ENCODE peak calls at places on chromosomes 12 and 14, in nine cellular contexts. P is stomach, S is fibroblast of the aortic adventitia, B is A673, T is coronary artery, H is adipocyte, V is BE2C, Y is left ventricle myocardium inferior, A is GM23338. X is an unnamed sample.

GRCh38 chr12:101552277-101552676 is 42.5 kb upstream of the MYBPC1 start:
- DNase-seq in B (peak), P (no peak), Y (no peak), H (peak), A (no peak), V (no peak), S (peak), T (peak), X (no peak)

GRCh38 chr14:103543721-103544626 is 15.0 kb downstream of the TRMT61A start:
- DNase-seq in B (peak), A (peak), T (no peak), V (peak), S (no peak), H (no peak), Y (peak), P (no peak), X (no peak)

GRCh38 chr12:120265203-120265482 is 387 bp downstream of the PXN start:
- DNase-seq in T (no peak), V (no peak), A (no peak), B (no peak), Y (no peak), H (no peak), S (no peak), P (no peak), X (no peak)

GRCh38 chr12:110039085-110039807 is 9.1 kb downstream of the C12orf76 start:
- DNase-seq in T (no peak), S (peak), Y (no peak), P (peak), H (peak), V (no peak), B (peak), A (peak), X (peak)

GRCh38 chr12:50282581-50283229 is 615 bp downstream of the LIMA1 start:
- DNase-seq in Y (no peak), H (peak), A (no peak), V (no peak), B (no peak), S (peak), P (no peak), T (no peak), X (no peak)

GRCh38 chr12:115023279-115023678 is 339.3 kb upstream of the TBX3 start:
- DNase-seq in Y (peak), S (peak), B (no peak), T (no peak), P (no peak), V (no peak), A (no peak), H (peak), X (no peak)

GRCh38 chr12:96989916-96990315 is 82.9 kb downstream of the NEDD1 start:
- DNase-seq in Y (no peak), A (peak), S (no peak), H (no peak), T (no peak), V (no peak), B (peak), P (no peak), X (peak)

GRCh38 chr12:67279637-67280036 is 10.5 kb downstream of the CAND1 start:
- DNase-seq in P (no peak), B (no peak), A (no peak), V (no peak), T (no peak), Y (no peak), S (no peak), H (no peak), X (no peak)

GRCh38 chr12:92124708-92125067 is 21.0 kb downstream of the BTG1 start:
- DNase-seq in Y (no peak), A (no peak), H (no peak), B (no peak), T (no peak), V (no peak), P (no peak), S (no peak), X (no peak)

GRCh38 chr12:120584343-120585149 is 3.3 kb upstream of the POP5 start:
- DNase-seq in T (no peak), H (peak), P (peak), B (peak), Y (peak), A (peak), V (peak), S (peak), X (no peak)

GRCh38 chr12:57519758-57520007 is 631 bp downstream of the DDIT3 start:
- DNase-seq in Y (no peak), H (no peak), S (no peak), T (no peak), A (no peak), V (no peak), P (no peak), B (no peak), X (no peak)

GRCh38 chr12:76018111-76018510 is 13.5 kb downstream of the PHLDA1 start:
- DNase-seq in Y (peak), H (no peak), T (no peak), S (peak), P (no peak), A (peak), V (no peak), B (peak), X (no peak)

GRCh38 chr12:45122776-45123380 is 72.0 kb upstream of the DBX2 start:
- DNase-seq in H (peak), V (peak), S (peak), P (no peak), T (no peak), Y (no peak), A (peak), B (peak), X (peak)

GRCh38 chr12:59651230-59651920 is 55.5 kb downstream of the SLC16A7 start:
- DNase-seq in A (no peak), H (peak), T (no peak), P (no peak), V (no peak), B (no peak), S (peak), Y (no peak), X (no peak)

GRCh38 chr14:56809262-56810215 is 740 bp downstream of the OTX2 start:
- DNase-seq in P (no peak), Y (no peak), H (no peak), V (no peak), T (no peak), B (peak), S (no peak), A (peak), X (no peak)

GRCh38 chr12:79252358-79253075 is 387.9 kb downstream of the SYT1 start:
- DNase-seq in H (no peak), P (no peak), Y (no peak), B (no peak), T (no peak), V (no peak), A (no peak), S (peak), X (no peak)

GRCh38 chr12:2539938-2540337 is 254.8 kb upstream of the FKBP4 start:
- DNase-seq in H (no peak), V (no peak), B (no peak), A (no peak), S (no peak), T (no peak), Y (peak), P (no peak), X (no peak)

GRCh38 chr12:34343345-34343744 is 321.0 kb downstream of the ALG10 start:
- DNase-seq in T (no peak), P (no peak), H (no peak), V (no peak), Y (no peak), B (no peak), S (no peak), A (no peak), X (no peak)

GRCh38 chr12:92942905-92943304 is 13.8 kb upstream of the EEA1 start:
- DNase-seq in T (no peak), H (peak), P (no peak), V (no peak), A (no peak), B (peak), Y (no peak), S (peak), X (no peak)

GRCh38 chr14:96042218-96042930 is 3.2 kb downstream of the C14orf132 start:
- DNase-seq in H (peak), T (no peak), P (no peak), A (no peak), V (peak), Y (no peak), S (peak), B (no peak), X (no peak)

GRCh38 chr12:29552994-29553748 is 55.7 kb upstream of the OVCH1 start:
- DNase-seq in P (no peak), S (no peak), B (no peak), T (no peak), H (no peak), V (no peak), Y (no peak), A (no peak), X (no peak)

GRCh38 chr12:6829532-6830220 is 1.5 kb downstream of the P3H3 start:
- DNase-seq in S (no peak), A (no peak), Y (no peak), B (peak), P (no peak), T (no peak), V (peak), H (peak), X (no peak)

GRCh38 chr14:92040431-92041040 is 677 bp upstream of the TRIP11 start:
- DNase-seq in A (peak), S (peak), H (peak), T (no peak), P (peak), V (no peak), B (peak), Y (no peak), X (peak)

GRCh38 chr12:82527165-82527780 is 159.4 kb upstream of the TMTC2 start:
- DNase-seq in T (no peak), S (peak), H (peak), Y (no peak), B (peak), A (peak), V (peak), P (no peak), X (peak)

GRCh38 chr14:79605863-79606262 is 605.4 kb downstream of the DIO2 start:
- DNase-seq in B (peak), Y (no peak), V (no peak), P (no peak), A (no peak), H (no peak), S (no peak), T (no peak), X (no peak)

GRCh38 chr12:132620113-132620892 is 1.7 kb downstream of the P2RX2 start:
- DNase-seq in S (no peak), H (no peak), T (peak), V (peak), B (no peak), Y (no peak), A (no peak), P (no peak), X (no peak)

GRCh38 chr12:132619301-132620112 is 931 bp downstream of the P2RX2 start:
- DNase-seq in H (no peak), P (no peak), A (peak), S (no peak), B (no peak), V (peak), Y (no peak), T (peak), X (no peak)

GRCh38 chr12:132617135-132617701 is 1.4 kb upstream of the P2RX2 start:
- DNase-seq in A (no peak), V (no peak), Y (no peak), H (no peak), S (no peak), T (no peak), B (no peak), P (no peak), X (no peak)

GRCh38 chr12:132617822-132618682 is 524 bp upstream of the P2RX2 start:
- DNase-seq in A (peak), S (no peak), P (no peak), T (peak), H (peak), B (no peak), Y (no peak), V (peak), X (no peak)

GRCh38 chr12:132618683-132619043 is at the start of gene P2RX2:
- DNase-seq in T (peak), A (peak), H (no peak), V (peak), Y (no peak), P (no peak), B (no peak), S (no peak), X (no peak)
- H3K4me3 ChIP-seq in T (peak), A (peak), H (no peak), V (no peak), Y (peak), P (peak), B (peak), S (no peak), X (peak)

DNA sequence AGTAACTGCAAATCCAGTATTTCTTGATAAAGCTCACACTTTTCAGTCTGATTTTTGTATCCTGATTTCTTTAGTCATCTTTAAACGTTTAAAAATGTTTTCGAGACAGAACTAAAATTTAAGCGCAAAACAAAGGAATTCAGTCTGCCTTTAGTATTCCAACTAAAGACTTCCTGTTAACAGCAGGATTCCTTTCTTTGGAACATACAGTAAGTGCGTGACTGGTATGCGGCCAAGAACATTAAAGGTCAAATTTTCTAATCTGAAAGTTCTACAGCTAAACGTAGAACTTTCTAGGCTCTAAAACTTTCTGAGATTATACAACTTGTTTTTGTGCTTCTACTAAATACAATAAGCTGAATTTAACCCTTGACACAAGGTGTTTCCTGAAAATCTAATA is 9.9 kb downstream of the SAV1 start:
- DNase-seq in S (peak), B (peak), Y (no peak), V (no peak), P (peak), T (no peak), H (peak), A (peak), X (no peak)
- H3K4me3 ChIP-seq in S (peak), B (peak), Y (peak), V (no peak), P (no peak), T (peak), H (peak), A (peak), X (peak)

GRCh38 chr12:77893918-77894317 is 63.2 kb downstream of the NAV3 start:
- DNase-seq in V (no peak), Y (no peak), H (no peak), S (peak), A (peak), B (no peak), T (no peak), P (peak), X (peak)
- H3K4me3 ChIP-seq in V (no peak), Y (no peak), H (no peak), S (no peak), A (no peak), B (no peak), T (no peak), P (no peak), X (no peak)

GRCh38 chr12:31588976-31589375 is 2.0 kb downstream of the DENND5B start:
- DNase-seq in B (no peak), S (peak), T (no peak), V (no peak), P (no peak), A (no peak), H (peak), Y (no peak), X (no peak)
- H3K4me3 ChIP-seq in B (peak), S (peak), T (peak), V (peak), P (peak), A (peak), H (peak), Y (peak), X (peak)

GRCh38 chr12:54021006-54021405 is 7.2 kb upstream of the HOXC6 start:
- DNase-seq in H (no peak), V (no peak), B (no peak), T (no peak), P (no peak), A (no peak), S (no peak), Y (no peak), X (no peak)
- H3K4me3 ChIP-seq in H (peak), V (peak), B (peak), T (no peak), P (no peak), A (no peak), S (no peak), Y (no peak), X (peak)

DNA sequence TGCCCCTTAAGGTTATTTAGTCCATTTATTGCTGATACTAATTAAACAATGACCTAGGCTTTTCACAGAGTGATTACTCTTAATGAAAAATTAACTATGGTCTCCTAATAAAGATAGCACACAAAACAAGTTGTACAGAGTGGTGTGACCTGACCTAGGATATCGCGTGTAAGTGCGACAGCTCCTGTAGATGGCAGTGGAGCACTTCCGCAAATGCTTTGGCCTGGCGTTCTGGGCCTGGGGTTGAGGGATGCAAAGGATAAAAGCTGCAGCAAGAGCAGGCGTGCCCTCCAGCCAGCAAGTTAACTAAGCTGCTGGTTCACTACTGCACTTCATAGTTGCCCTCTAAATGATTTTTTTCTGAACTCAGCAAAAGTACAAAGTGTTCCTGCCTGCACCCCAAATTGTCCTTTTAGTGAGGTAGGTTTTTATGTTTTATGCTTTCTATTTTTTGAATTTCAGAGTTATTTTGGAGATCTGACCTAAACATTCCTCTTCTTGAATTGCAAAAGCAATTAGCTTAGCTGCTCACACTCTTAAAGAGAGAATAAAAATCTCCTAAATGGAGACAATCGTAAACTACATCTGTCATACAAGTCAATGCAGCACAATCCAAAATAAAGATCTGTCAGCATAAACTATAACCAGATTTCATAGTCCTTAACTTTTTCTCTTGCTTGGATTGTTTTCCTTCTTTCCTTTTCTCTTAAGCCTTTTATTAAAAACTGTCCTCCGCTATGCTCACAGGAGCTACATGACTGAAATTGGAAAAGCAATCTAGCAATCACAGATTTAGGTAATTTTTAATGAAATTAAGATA is 379.6 kb downstream of the LRIG3 start:
- DNase-seq in T (peak), Y (peak), V (peak), H (peak), B (peak), P (peak), A (peak), S (peak), X (peak)
- H3K4me3 ChIP-seq in T (no peak), Y (no peak), V (no peak), H (peak), B (no peak), P (no peak), A (no peak), S (no peak), X (no peak)

GRCh38 chr12:116160883-116161458 is 116.5 kb downstream of the MED13L start:
- DNase-seq in T (no peak), V (no peak), S (no peak), B (no peak), H (no peak), Y (no peak), A (no peak), P (no peak), X (no peak)

GRCh38 chr12:116159593-116159992 is 117.9 kb downstream of the MED13L start:
- DNase-seq in H (no peak), S (no peak), V (no peak), A (no peak), Y (no peak), P (no peak), B (no peak), T (no peak), X (no peak)

GRCh38 chr12:116162071-116162470 is 115.4 kb downstream of the MED13L start:
- DNase-seq in H (no peak), T (no peak), S (no peak), V (no peak), B (no peak), A (peak), Y (no peak), P (no peak), X (no peak)

GRCh38 chr12:116160196-116160595 is 117.3 kb downstream of the MED13L start:
- DNase-seq in V (no peak), P (no peak), T (no peak), H (peak), B (no peak), A (no peak), Y (no peak), S (no peak), X (peak)

GRCh38 chr12:116161588-116161987 is 115.9 kb downstream of the MED13L start:
- DNase-seq in B (no peak), H (no peak), P (no peak), V (no peak), S (peak), A (no peak), Y (no peak), T (no peak), X (peak)
- H3K4me3 ChIP-seq in B (no peak), H (peak), P (no peak), V (no peak), S (no peak), A (no peak), Y (no peak), T (no peak), X (no peak)

GRCh38 chr14:77459072-77459723 is 1.3 kb downstream of the AHSA1 start:
- DNase-seq in B (peak), T (no peak), Y (no peak), V (peak), H (peak), A (peak), P (peak), S (peak), X (peak)

GRCh38 chr14:77457115-77457521 is 283 bp downstream of the VIPAS39 start:
- DNase-seq in S (no peak), B (no peak), A (no peak), T (no peak), P (no peak), V (no peak), Y (no peak), H (no peak), X (no peak)

GRCh38 chr14:77457522-77458248 is at the start of the genes AHSA1 and VIPAS39:
- DNase-seq in V (peak), S (peak), H (peak), B (peak), A (peak), Y (peak), T (peak), P (peak), X (peak)

GRCh38 chr14:77458249-77458950 is 507 bp downstream of the AHSA1 start:
- DNase-seq in A (peak), V (peak), S (peak), H (peak), P (peak), Y (no peak), B (peak), T (no peak), X (no peak)

DNA sequence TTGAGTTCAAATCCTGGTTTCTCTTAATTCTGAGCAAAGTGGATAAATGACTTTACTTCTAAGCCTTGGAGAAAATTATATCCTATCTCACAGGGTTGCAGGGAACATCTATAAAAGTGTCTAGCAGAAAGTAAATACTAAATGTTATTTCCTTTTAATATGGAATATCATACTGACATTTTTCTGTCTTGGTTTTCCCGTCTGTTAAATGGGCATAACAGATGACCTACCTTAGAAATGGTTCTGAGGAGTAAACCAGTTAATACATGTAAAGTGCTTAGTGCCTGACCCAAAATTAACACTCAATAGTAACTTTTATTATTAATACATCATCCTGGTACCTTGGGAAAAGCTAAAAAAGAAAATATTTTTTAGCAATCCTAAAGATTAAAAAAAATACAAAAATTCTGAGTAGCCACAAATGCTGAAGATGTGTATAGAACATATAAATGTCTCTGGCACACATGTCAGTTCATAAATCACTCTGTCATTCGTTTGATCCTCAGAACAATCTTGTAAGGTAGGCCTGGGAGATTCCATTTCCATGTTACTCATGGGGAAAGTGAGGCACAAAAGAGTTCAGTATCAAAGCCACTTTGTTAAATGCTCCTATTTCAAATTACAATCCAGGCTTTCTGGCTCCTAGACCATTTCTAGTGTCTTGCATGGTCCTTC is 1.3 kb downstream of the VIPAS39 start:
- DNase-seq in A (no peak), S (no peak), B (no peak), H (no peak), Y (no peak), T (no peak), P (no peak), V (no peak), X (no peak)
- H3K4me3 ChIP-seq in A (peak), S (peak), B (peak), H (peak), Y (peak), T (peak), P (no peak), V (peak), X (peak)